ENCODE peak calls at places on chromosome 21, in eight cellular contexts. K is stimulated activated CD4-positive, alpha-beta T cell treated with anti-CD3 and anti-CD28 coated beads, Interleukin-2, amount 100 ng/mL, for 48 hours; L is activated naive CD8-positive, alpha-beta T cell treated with anti-CD3 and anti-CD28 coated beads, Interleukin-2, amount 50 U/mL, for 24 hours; O is IMR-90; V is AG08396; B is H7; Z is H4; A is lower lobe of right lung. E is an unnamed sample.

GRCh38 chr21:26425576-26425975 is 147.5 kb downstream of the CYYR1 start:
- DNase-seq in K (no peak), L (no peak), O (no peak), V (no peak), B (no peak), Z (no peak), A (no peak), E (no peak)

GRCh38 chr21:15282666-15283065 is 217.9 kb upstream of the NRIP1 start:
- DNase-seq in K (no peak), L (no peak), O (no peak), V (no peak), B (no peak), Z (no peak), A (no peak), E (no peak)

GRCh38 chr21:38012700-38013099 is 96.4 kb upstream of the KCNJ6 start:
- DNase-seq in K (no peak), L (no peak), O (no peak), V (no peak), B (no peak), Z (no peak), A (no peak), E (no peak)

GRCh38 chr21:42330380-42331336 is 15.4 kb upstream of the TFF3 start:
- DNase-seq in K (no peak), L (no peak), O (no peak), V (no peak), B (no peak), Z (no peak), A (no peak), E (no peak)

GRCh38 chr21:15775291-15775690 is 45.5 kb downstream of the USP25 start:
- DNase-seq in K (no peak), L (no peak), O (no peak), V (no peak), B (no peak), Z (no peak), A (no peak), E (no peak)

GRCh38 chr21:38297871-38298270 is 41.1 kb downstream of the KCNJ15 start:
- DNase-seq in K (no peak), L (no peak), O (no peak), V (no peak), B (no peak), Z (no peak), A (no peak), E (no peak)

GRCh38 chr21:44413566-44414290 is 41.6 kb upstream of the LRRC3 start:
- DNase-seq in K (no peak), L (no peak), O (no peak), V (no peak), B (no peak), Z (no peak), A (no peak), E (no peak)

GRCh38 chr21:31555741-31556191 is 103.7 kb upstream of the SOD1 start:
- DNase-seq in K (no peak), L (no peak), O (no peak), V (no peak), B (peak), Z (no peak), A (no peak), E (no peak)

GRCh38 chr21:45568383-45568782 is 26.1 kb upstream of the SLC19A1 start:
- DNase-seq in K (no peak), L (no peak), O (no peak), V (no peak), B (no peak), Z (no peak), A (no peak), E (no peak)

GRCh38 chr21:42057861-42058437 is 13.2 kb upstream of the UMODL1 start:
- DNase-seq in K (no peak), L (no peak), O (no peak), V (no peak), B (no peak), Z (no peak), A (no peak), E (no peak)

GRCh38 chr21:46141767-46142580 is 13.4 kb downstream of the FTCD start:
- DNase-seq in K (no peak), L (no peak), O (no peak), V (no peak), B (no peak), Z (no peak), A (peak), E (no peak)

GRCh38 chr21:42063578-42064521 is 7.3 kb upstream of the UMODL1 start:
- DNase-seq in K (peak), L (peak), O (no peak), V (no peak), B (peak), Z (no peak), A (peak), E (peak)

GRCh38 chr21:43323244-43324005 is 103.5 kb downstream of the SIK1 start:
- DNase-seq in K (no peak), L (no peak), O (no peak), V (no peak), B (no peak), Z (no peak), A (peak), E (no peak)

GRCh38 chr21:38834725-38835124 is 29.0 kb downstream of the ETS2 start:
- DNase-seq in K (no peak), L (no peak), O (no peak), V (no peak), B (no peak), Z (no peak), A (no peak), E (no peak)

GRCh38 chr21:34204021-34204420 is 130.6 kb downstream of the MRPS6 start:
- DNase-seq in K (no peak), L (no peak), O (no peak), V (no peak), B (no peak), Z (no peak), A (no peak), E (no peak)

GRCh38 chr21:41747943-41748738 is 18.7 kb downstream of the RIPK4 start:
- DNase-seq in K (no peak), L (no peak), O (no peak), V (no peak), B (peak), Z (no peak), A (no peak), E (no peak)

GRCh38 chr21:36079010-36079649 is 9.3 kb downstream of the CBR1 start:
- DNase-seq in K (peak), L (peak), O (no peak), V (no peak), B (no peak), Z (peak), A (peak), E (no peak)

GRCh38 chr21:42509239-42509638 is 4.4 kb upstream of the SLC37A1 start:
- DNase-seq in K (no peak), L (no peak), O (no peak), V (no peak), B (no peak), Z (no peak), A (no peak), E (no peak)

GRCh38 chr21:45482899-45483821 is 59.1 kb downstream of the SLC19A1 start:
- DNase-seq in K (no peak), L (peak), O (no peak), V (no peak), B (no peak), Z (no peak), A (peak), E (no peak)

GRCh38 chr21:42561742-42562141 is 48.1 kb downstream of the SLC37A1 start:
- DNase-seq in K (no peak), L (no peak), O (no peak), V (no peak), B (peak), Z (no peak), A (peak), E (no peak)

GRCh38 chr21:36041910-36042309 is 18.4 kb downstream of the SETD4 start:
- DNase-seq in K (no peak), L (no peak), O (no peak), V (no peak), B (no peak), Z (no peak), A (no peak), E (no peak)

GRCh38 chr21:27802816-27803475 is 836.1 kb upstream of the ADAMTS5 start:
- DNase-seq in K (peak), L (peak), O (peak), V (peak), B (peak), Z (peak), A (no peak), E (no peak)

GRCh38 chr21:14889080-14889805 is 175.6 kb downstream of the NRIP1 start:
- DNase-seq in K (no peak), L (no peak), O (peak), V (no peak), B (no peak), Z (peak), A (no peak), E (no peak)

GRCh38 chr21:43868461-43868860 is 3.4 kb downstream of the AGPAT3 start:
- DNase-seq in K (no peak), L (no peak), O (no peak), V (no peak), B (no peak), Z (no peak), A (no peak), E (no peak)

E was measured in activated gamma-delta T cell treated with Interleukin-2 at 50 U/mL for 16 hours.